ENCODE peak calls at places on chromosomes 13 and 19, in five cellular contexts. Z, N, O, H and D are unnamed samples.

GRCh38 chr13:73416093-73416492 is 357.3 kb downstream of the KLF5 start:
- DNase-seq in Z (no peak), N (no peak), O (no peak), H (no peak), D (no peak)

GRCh38 chr13:91576590-91576989 is 178.2 kb downstream of the GPC5 start:
- DNase-seq in Z (no peak), N (no peak), O (no peak), H (no peak), D (no peak)

GRCh38 chr19:41959056-41960053 is at the start of gene RABAC1:
- DNase-seq in Z (peak; percentile 86), N (peak; percentile 88), O (peak; percentile 86), H (peak; percentile 92), D (peak; percentile 94)

GRCh38 chr13:100526299-100527030 is 62.1 kb downstream of the GGACT start:
- DNase-seq in Z (no peak), N (no peak), O (no peak), H (no peak), D (no peak)

GRCh38 chr13:34469212-34469983 is 472.7 kb upstream of the NBEA start:
- DNase-seq in Z (no peak), N (no peak), O (peak; percentile 89), H (no peak), D (peak; percentile 36)

GRCh38 chr13:79901336-79901735 is 420.4 kb downstream of the NDFIP2 start:
- DNase-seq in Z (no peak), N (peak; percentile 46), O (peak; percentile 5), H (no peak), D (no peak)

GRCh38 chr13:102642029-102642428 is 45.2 kb downstream of the TPP2 start:
- DNase-seq in Z (no peak), N (no peak), O (no peak), H (no peak), D (no peak)

GRCh38 chr13:53151692-53152421 is 123.2 kb downstream of the OLFM4 start:
- DNase-seq in Z (peak; percentile 65), N (peak; percentile 50), O (no peak), H (no peak), D (peak; percentile 63)

GRCh38 chr19:29626386-29626785 is 20.3 kb downstream of the POP4 start:
- DNase-seq in Z (no peak), N (no peak), O (no peak), H (no peak), D (no peak)

GRCh38 chr19:11421607-11422098 is 2.5 kb upstream of the RGL3 start:
- DNase-seq in Z (no peak), N (no peak), O (no peak), H (peak; percentile 58), D (peak; percentile 26)

GRCh38 chr19:42254850-42255765 is at the start of gene ERF:
- DNase-seq in Z (peak; percentile 86), N (peak; percentile 79), O (peak; percentile 91), H (peak; percentile 94), D (peak; percentile 70)

GRCh38 chr19:46704379-46705076 is 12.4 kb downstream of the PRKD2 start:
- DNase-seq in Z (peak; percentile 4), N (peak; percentile 40), O (peak; percentile 35), H (peak; percentile 84), D (no peak)

GRCh38 chr13:113902536-113902935 is 38.7 kb upstream of the GAS6 start:
- DNase-seq in Z (no peak), N (no peak), O (no peak), H (no peak), D (no peak)

GRCh38 chr13:40875048-40875447 is 85.6 kb downstream of the SLC25A15 start:
- DNase-seq in Z (no peak), N (no peak), O (peak; percentile 14), H (no peak), D (no peak)

GRCh38 chr13:23321534-23322241 is 111.8 kb downstream of the SACS start:
- DNase-seq in Z (no peak), N (peak; percentile 92), O (peak; percentile 86), H (no peak), D (no peak)

GRCh38 chr19:48403606-48404005 is 10.1 kb downstream of the GRIN2D start:
- DNase-seq in Z (peak; percentile 48), N (peak; percentile 61), O (peak; percentile 54), H (peak; percentile 55), D (no peak)

GRCh38 chr13:72284791-72285190 is 417.8 kb upstream of the DACH1 start:
- DNase-seq in Z (no peak), N (no peak), O (no peak), H (no peak), D (no peak)

GRCh38 chr13:95317037-95317989 is 16.1 kb upstream of the ABCC4 start:
- DNase-seq in Z (no peak), N (peak; percentile 25), O (no peak), H (no peak), D (no peak)

GRCh38 chr19:4547303-4548237 is 7.7 kb upstream of the LRG1 start:
- DNase-seq in Z (no peak), N (no peak), O (no peak), H (no peak), D (peak; percentile 11)

GRCh38 chr13:100128838-100129237 is 39.9 kb downstream of the PCCA start:
- DNase-seq in Z (no peak), N (no peak), O (no peak), H (no peak), D (no peak)

GRCh38 chr19:46394398-46394797 is 19.0 kb downstream of the CCDC8 start:
- DNase-seq in Z (no peak), N (no peak), O (no peak), H (no peak), D (no peak)

GRCh38 chr13:113852536-113853517 is 11.0 kb downstream of the GAS6 start:
- DNase-seq in Z (no peak), N (no peak), O (no peak), H (no peak), D (no peak)

GRCh38 chr19:44308011-44308410 is 3.2 kb upstream of the ZNF235 start:
- DNase-seq in Z (no peak), N (peak; percentile 42), O (peak; percentile 69), H (no peak), D (no peak)

GRCh38 chr13:42696191-42696590 is 85.2 kb upstream of the FAM216B start:
- DNase-seq in Z (no peak), N (peak; percentile 77), O (peak; percentile 98), H (no peak), D (no peak)

GRCh38 chr13:80363890-80364503 is 23.1 kb upstream of the SPRY2 start:
- DNase-seq in Z (no peak), N (peak; percentile 48), O (peak; percentile 5), H (no peak), D (peak; percentile 3)

GRCh38 chr13:33776510-33776909 is 41.4 kb upstream of the RFC3 start:
- DNase-seq in Z (no peak), N (no peak), O (no peak), H (no peak), D (no peak)

GRCh38 chr19:52231154-52231565 is 38.2 kb upstream of the ZNF766 start:
- DNase-seq in Z (no peak), N (peak; percentile 10), O (peak; percentile 82), H (no peak), D (no peak)

GRCh38 chr13:75705395-75705794 is 69.3 kb downstream of the LMO7 start:
- DNase-seq in Z (no peak), N (peak; percentile 92), O (peak; percentile 92), H (no peak), D (no peak)